ENCODE peak calls at places on chromosomes 4 and X, in four cellular contexts. Q, L, J and Z are unnamed samples.

GRCh38 chr4:157803441-157804168 is 369.2 kb downstream of the GASK1B start:
- DNase-seq in Q (no peak), L (no peak), J (no peak), Z (no peak)

GRCh38 chr4:101222156-101222845 is 125.0 kb downstream of the PPP3CA start:
- DNase-seq in Q (no peak), L (no peak), J (no peak), Z (no peak)

GRCh38 chrX:110167952-110168451 is 149.9 kb downstream of the AMMECR1 start:
- DNase-seq in Q (peak; percentile 13), L (peak; percentile 43), J (peak; percentile 64), Z (peak; percentile 47)

GRCh38 chr4:142497606-142498005 is 348.5 kb downstream of the INPP4B start:
- DNase-seq in Q (no peak), L (no peak), J (no peak), Z (no peak)

GRCh38 chr4:186172551-186172950 is 18.8 kb upstream of the CYP4V2 start:
- DNase-seq in Q (no peak), L (no peak), J (no peak), Z (no peak)

GRCh38 chr4:71268156-71268555 is 70.7 kb upstream of the SLC4A4 start:
- DNase-seq in Q (no peak), L (no peak), J (no peak), Z (no peak)

GRCh38 chr4:84994280-84994679 is 27.8 kb upstream of the WDFY3 start:
- DNase-seq in Q (no peak), L (no peak), J (no peak), Z (no peak)

GRCh38 chr4:1579834-1580686 is 104.1 kb downstream of the FAM53A start:
- DNase-seq in Q (peak; percentile 90), L (peak; percentile 87), J (peak; percentile 98), Z (peak; percentile 88)